ENCODE peak calls at places on chromosomes 4 and X, in seven cellular contexts. One of them, this sample, is unnamed.

GRCh38 chr4:173212379-173212778 is 43.8 kb downstream of the GALNT7 start:
- DNase-seq in CD14-positive monocyte: no peak
- DNase-seq in GM13977: no peak
- DNase-seq in H4: no peak
- DNase-seq in NCI-H774: no peak
- DNase-seq in stimulated activated CD8-positive, alpha-beta memory T cell treated with anti-CD3 and anti-CD28 coated beads, Interleukin-7, amount 100 ng/mL, for 1 hour: no peak
- DNase-seq in activated T-helper 9 cell treated with anti-CD3 and anti-CD28 coated beads, Interleukin-2, amount 50 U/mL, for 16 hours: no peak
- DNase-seq in this sample: no peak

GRCh38 chr4:83686166-83686565 is 150.3 kb downstream of the GPAT3 start:
- DNase-seq in CD14-positive monocyte: no peak
- DNase-seq in GM13977: no peak
- DNase-seq in H4: peak; percentile 8
- DNase-seq in NCI-H774: no peak
- DNase-seq in stimulated activated CD8-positive, alpha-beta memory T cell treated with anti-CD3 and anti-CD28 coated beads, Interleukin-7, amount 100 ng/mL, for 1 hour: no peak
- DNase-seq in activated T-helper 9 cell treated with anti-CD3 and anti-CD28 coated beads, Interleukin-2, amount 50 U/mL, for 16 hours: no peak
- DNase-seq in this sample: no peak

GRCh38 chr4:185504098-185505047 is 30.9 kb downstream of the PDLIM3 start:
- DNase-seq in CD14-positive monocyte: no peak
- DNase-seq in GM13977: no peak
- DNase-seq in H4: no peak
- DNase-seq in NCI-H774: no peak
- DNase-seq in stimulated activated CD8-positive, alpha-beta memory T cell treated with anti-CD3 and anti-CD28 coated beads, Interleukin-7, amount 100 ng/mL, for 1 hour: no peak
- DNase-seq in activated T-helper 9 cell treated with anti-CD3 and anti-CD28 coated beads, Interleukin-2, amount 50 U/mL, for 16 hours: no peak
- DNase-seq in this sample: no peak

GRCh38 chr4:121698119-121698732 is 1.4 kb upstream of the ANXA5 start:
- DNase-seq in CD14-positive monocyte: no peak
- DNase-seq in GM13977: no peak
- DNase-seq in H4: no peak
- DNase-seq in NCI-H774: no peak
- DNase-seq in stimulated activated CD8-positive, alpha-beta memory T cell treated with anti-CD3 and anti-CD28 coated beads, Interleukin-7, amount 100 ng/mL, for 1 hour: no peak
- DNase-seq in activated T-helper 9 cell treated with anti-CD3 and anti-CD28 coated beads, Interleukin-2, amount 50 U/mL, for 16 hours: no peak
- DNase-seq in this sample: no peak

GRCh38 chr4:91448668-91449330 is 855.0 kb upstream of the GRID2 start:
- DNase-seq in CD14-positive monocyte: no peak
- DNase-seq in GM13977: no peak
- DNase-seq in H4: peak; percentile 82
- DNase-seq in NCI-H774: no peak
- DNase-seq in stimulated activated CD8-positive, alpha-beta memory T cell treated with anti-CD3 and anti-CD28 coated beads, Interleukin-7, amount 100 ng/mL, for 1 hour: no peak
- DNase-seq in activated T-helper 9 cell treated with anti-CD3 and anti-CD28 coated beads, Interleukin-2, amount 50 U/mL, for 16 hours: no peak
- DNase-seq in this sample: no peak

GRCh38 chrX:131262738-131263679 is 26.1 kb downstream of the IGSF1 start:
- DNase-seq in CD14-positive monocyte: no peak
- DNase-seq in GM13977: no peak
- DNase-seq in H4: peak; percentile 18
- DNase-seq in NCI-H774: no peak
- DNase-seq in stimulated activated CD8-positive, alpha-beta memory T cell treated with anti-CD3 and anti-CD28 coated beads, Interleukin-7, amount 100 ng/mL, for 1 hour: no peak
- DNase-seq in activated T-helper 9 cell treated with anti-CD3 and anti-CD28 coated beads, Interleukin-2, amount 50 U/mL, for 16 hours: no peak
- DNase-seq in this sample: no peak

GRCh38 chrX:51608071-51608470 is 10.6 kb downstream of the CENPVL3 start:
- DNase-seq in CD14-positive monocyte: no peak
- DNase-seq in GM13977: no peak
- DNase-seq in H4: peak; percentile 5
- DNase-seq in NCI-H774: no peak
- DNase-seq in stimulated activated CD8-positive, alpha-beta memory T cell treated with anti-CD3 and anti-CD28 coated beads, Interleukin-7, amount 100 ng/mL, for 1 hour: no peak
- DNase-seq in activated T-helper 9 cell treated with anti-CD3 and anti-CD28 coated beads, Interleukin-2, amount 50 U/mL, for 16 hours: no peak
- DNase-seq in this sample: peak; percentile 0

GRCh38 chrX:96425204-96425603 is 259.4 kb upstream of the DIAPH2 start:
- DNase-seq in CD14-positive monocyte: no peak
- DNase-seq in GM13977: no peak
- DNase-seq in H4: no peak
- DNase-seq in NCI-H774: no peak
- DNase-seq in stimulated activated CD8-positive, alpha-beta memory T cell treated with anti-CD3 and anti-CD28 coated beads, Interleukin-7, amount 100 ng/mL, for 1 hour: no peak
- DNase-seq in activated T-helper 9 cell treated with anti-CD3 and anti-CD28 coated beads, Interleukin-2, amount 50 U/mL, for 16 hours: no peak
- DNase-seq in this sample: no peak

GRCh38 chrX:74420194-74421035 is 878 bp upstream of the SLC16A2 start:
- DNase-seq in CD14-positive monocyte: no peak
- DNase-seq in GM13977: no peak
- DNase-seq in H4: peak; percentile 24
- DNase-seq in NCI-H774: no peak
- DNase-seq in stimulated activated CD8-positive, alpha-beta memory T cell treated with anti-CD3 and anti-CD28 coated beads, Interleukin-7, amount 100 ng/mL, for 1 hour: no peak
- DNase-seq in activated T-helper 9 cell treated with anti-CD3 and anti-CD28 coated beads, Interleukin-2, amount 50 U/mL, for 16 hours: no peak
- DNase-seq in this sample: no peak

GRCh38 chr4:12399781-12400180 is 971.1 kb upstream of the HS3ST1 start:
- DNase-seq in CD14-positive monocyte: no peak
- DNase-seq in GM13977: no peak
- DNase-seq in H4: no peak
- DNase-seq in NCI-H774: no peak
- DNase-seq in stimulated activated CD8-positive, alpha-beta memory T cell treated with anti-CD3 and anti-CD28 coated beads, Interleukin-7, amount 100 ng/mL, for 1 hour: no peak
- DNase-seq in activated T-helper 9 cell treated with anti-CD3 and anti-CD28 coated beads, Interleukin-2, amount 50 U/mL, for 16 hours: no peak
- DNase-seq in this sample: no peak

GRCh38 chr4:145882594-145882993 is 56.0 kb downstream of the ZNF827 start:
- DNase-seq in CD14-positive monocyte: no peak
- DNase-seq in GM13977: no peak
- DNase-seq in H4: no peak
- DNase-seq in NCI-H774: no peak
- DNase-seq in stimulated activated CD8-positive, alpha-beta memory T cell treated with anti-CD3 and anti-CD28 coated beads, Interleukin-7, amount 100 ng/mL, for 1 hour: no peak
- DNase-seq in activated T-helper 9 cell treated with anti-CD3 and anti-CD28 coated beads, Interleukin-2, amount 50 U/mL, for 16 hours: no peak
- DNase-seq in this sample: no peak

GRCh38 chr4:62644372-62644771 is 1444.2 kb downstream of the ADGRL3 start:
- DNase-seq in CD14-positive monocyte: no peak
- DNase-seq in GM13977: no peak
- DNase-seq in H4: peak; percentile 32
- DNase-seq in NCI-H774: no peak
- DNase-seq in stimulated activated CD8-positive, alpha-beta memory T cell treated with anti-CD3 and anti-CD28 coated beads, Interleukin-7, amount 100 ng/mL, for 1 hour: no peak
- DNase-seq in activated T-helper 9 cell treated with anti-CD3 and anti-CD28 coated beads, Interleukin-2, amount 50 U/mL, for 16 hours: no peak
- DNase-seq in this sample: peak; percentile 2

GRCh38 chr4:88803600-88804096 is 106.0 kb upstream of the NAP1L5 start:
- DNase-seq in CD14-positive monocyte: no peak
- DNase-seq in GM13977: peak; percentile 4
- DNase-seq in H4: peak; percentile 97
- DNase-seq in NCI-H774: no peak
- DNase-seq in stimulated activated CD8-positive, alpha-beta memory T cell treated with anti-CD3 and anti-CD28 coated beads, Interleukin-7, amount 100 ng/mL, for 1 hour: no peak
- DNase-seq in activated T-helper 9 cell treated with anti-CD3 and anti-CD28 coated beads, Interleukin-2, amount 50 U/mL, for 16 hours: no peak
- DNase-seq in this sample: no peak

GRCh38 chrX:103554687-103555417 is 30.5 kb upstream of the TCEAL4 start:
- DNase-seq in CD14-positive monocyte: no peak
- DNase-seq in GM13977: peak; percentile 32
- DNase-seq in H4: peak; percentile 34
- DNase-seq in NCI-H774: peak; percentile 47
- DNase-seq in stimulated activated CD8-positive, alpha-beta memory T cell treated with anti-CD3 and anti-CD28 coated beads, Interleukin-7, amount 100 ng/mL, for 1 hour: peak; percentile 13
- DNase-seq in activated T-helper 9 cell treated with anti-CD3 and anti-CD28 coated beads, Interleukin-2, amount 50 U/mL, for 16 hours: peak; percentile 16
- DNase-seq in this sample: no peak

GRCh38 chr4:20760053-20760452 is 59.8 kb downstream of the PACRGL start:
- DNase-seq in CD14-positive monocyte: no peak
- DNase-seq in GM13977: no peak
- DNase-seq in H4: no peak
- DNase-seq in NCI-H774: no peak
- DNase-seq in stimulated activated CD8-positive, alpha-beta memory T cell treated with anti-CD3 and anti-CD28 coated beads, Interleukin-7, amount 100 ng/mL, for 1 hour: no peak
- DNase-seq in activated T-helper 9 cell treated with anti-CD3 and anti-CD28 coated beads, Interleukin-2, amount 50 U/mL, for 16 hours: no peak
- DNase-seq in this sample: no peak

GRCh38 chr4:166493828-166494432 is 620.9 kb downstream of the TLL1 start:
- DNase-seq in CD14-positive monocyte: no peak
- DNase-seq in GM13977: no peak
- DNase-seq in H4: no peak
- DNase-seq in NCI-H774: no peak
- DNase-seq in stimulated activated CD8-positive, alpha-beta memory T cell treated with anti-CD3 and anti-CD28 coated beads, Interleukin-7, amount 100 ng/mL, for 1 hour: no peak
- DNase-seq in activated T-helper 9 cell treated with anti-CD3 and anti-CD28 coated beads, Interleukin-2, amount 50 U/mL, for 16 hours: no peak
- DNase-seq in this sample: no peak

GRCh38 chr4:1305781-1306455 is 16.2 kb downstream of the MAEA start:
- DNase-seq in CD14-positive monocyte: no peak
- DNase-seq in GM13977: no peak
- DNase-seq in H4: no peak
- DNase-seq in NCI-H774: no peak
- DNase-seq in stimulated activated CD8-positive, alpha-beta memory T cell treated with anti-CD3 and anti-CD28 coated beads, Interleukin-7, amount 100 ng/mL, for 1 hour: no peak
- DNase-seq in activated T-helper 9 cell treated with anti-CD3 and anti-CD28 coated beads, Interleukin-2, amount 50 U/mL, for 16 hours: no peak
- DNase-seq in this sample: no peak

GRCh38 chr4:24172406-24172805 is 282.6 kb upstream of the PPARGC1A start:
- DNase-seq in CD14-positive monocyte: no peak
- DNase-seq in GM13977: no peak
- DNase-seq in H4: no peak
- DNase-seq in NCI-H774: no peak
- DNase-seq in stimulated activated CD8-positive, alpha-beta memory T cell treated with anti-CD3 and anti-CD28 coated beads, Interleukin-7, amount 100 ng/mL, for 1 hour: no peak
- DNase-seq in activated T-helper 9 cell treated with anti-CD3 and anti-CD28 coated beads, Interleukin-2, amount 50 U/mL, for 16 hours: no peak
- DNase-seq in this sample: no peak